ENCODE peak calls at places on chromosomes 12 and 14, in eight cellular contexts. N, X, V, R, D, P, K and F are unnamed samples. For H3K4me1, the result is how much of the 10 kb centered on the place peaks cover.

GRCh38 chr12:53096761-53097160 is 706 bp upstream of the IGFBP6 start:
- DNase-seq in R (no peak), P (no peak), N (no peak), K (no peak), D (no peak), X (no peak), V (no peak), F (no peak)

GRCh38 chr12:54082402-54082892 is 28.8 kb downstream of the HOXC4 start:
- DNase-seq in R (peak), K (no peak), N (no peak), V (no peak), X (peak), D (peak), P (no peak), F (peak)

GRCh38 chr14:78401866-78402265 is 231.7 kb downstream of the NRXN3 start:
- DNase-seq in K (no peak), X (no peak), P (no peak), V (no peak), R (no peak), N (no peak), D (no peak), F (no peak)

GRCh38 chr12:112602150-112602549 is 183.4 kb downstream of the PTPN11 start:
- DNase-seq in N (no peak), V (no peak), R (no peak), D (no peak), K (no peak), P (no peak), X (no peak), F (no peak)

GRCh38 chr12:78719721-78720120 is 144.9 kb upstream of the SYT1 start:
- DNase-seq in R (no peak), N (no peak), X (no peak), D (no peak), P (no peak), V (no peak), K (no peak), F (no peak)

GRCh38 chr12:131894981-131895639 is 688 bp downstream of the ULK1 start:
- DNase-seq in N (peak), R (no peak), K (no peak), D (peak), X (no peak), V (no peak), P (no peak), F (peak)

GRCh38 chr12:38282886-38283285 is 33.7 kb upstream of the ALG10B start:
- DNase-seq in R (no peak), N (no peak), V (no peak), D (no peak), K (no peak), X (no peak), P (peak), F (no peak)

GRCh38 chr12:27478949-27479348 is 32.4 kb downstream of the SMCO2 start:
- DNase-seq in R (no peak), K (no peak), D (no peak), P (no peak), V (no peak), X (no peak), N (peak), F (no peak)

GRCh38 chr14:35215110-35215872 is 76.9 kb upstream of the PSMA6 start:
- DNase-seq in X (no peak), P (peak), D (no peak), V (peak), R (no peak), N (no peak), K (no peak), F (no peak)

GRCh38 chr14:32542507-32542906 is 213.4 kb downstream of the AKAP6 start:
- DNase-seq in R (peak), N (peak), X (no peak), V (no peak), D (no peak), P (no peak), K (no peak), F (no peak)

GRCh38 chr14:73262427-73263183 is 25.3 kb downstream of the PAPLN start:
- DNase-seq in D (no peak), K (no peak), N (no peak), R (no peak), V (no peak), X (no peak), P (no peak), F (no peak)

GRCh38 chr14:42113358-42114070 is 506.8 kb downstream of the LRFN5 start:
- DNase-seq in N (no peak), D (peak), P (no peak), R (peak), X (no peak), K (no peak), V (no peak), F (no peak)

GRCh38 chr14:67228325-67228984 is 12.8 kb upstream of the PALS1 start:
- DNase-seq in V (peak), K (no peak), X (no peak), D (no peak), R (no peak), N (no peak), P (no peak), F (no peak)

GRCh38 chr14:38605193-38606114 is 349.6 kb upstream of the CLEC14A start:
- DNase-seq in N (no peak), V (no peak), P (no peak), K (no peak), D (no peak), R (no peak), X (no peak), F (no peak)

GRCh38 chr12:19624401-19624930 is 185.2 kb downstream of the AEBP2 start:
- DNase-seq in V (no peak), N (no peak), P (no peak), K (no peak), D (no peak), R (no peak), X (no peak), F (no peak)

GRCh38 chr12:57175428-57176138 is 28.2 kb upstream of the LRP1-AS start:
- DNase-seq in N (peak), R (peak), D (no peak), X (peak), P (peak), K (peak), V (peak), F (peak)

GRCh38 chr12:52204095-52204930 is 12.5 kb upstream of the KRT80 start:
- DNase-seq in V (peak), P (no peak), R (no peak), K (no peak), X (no peak), N (no peak), D (peak), F (no peak)

DNA sequence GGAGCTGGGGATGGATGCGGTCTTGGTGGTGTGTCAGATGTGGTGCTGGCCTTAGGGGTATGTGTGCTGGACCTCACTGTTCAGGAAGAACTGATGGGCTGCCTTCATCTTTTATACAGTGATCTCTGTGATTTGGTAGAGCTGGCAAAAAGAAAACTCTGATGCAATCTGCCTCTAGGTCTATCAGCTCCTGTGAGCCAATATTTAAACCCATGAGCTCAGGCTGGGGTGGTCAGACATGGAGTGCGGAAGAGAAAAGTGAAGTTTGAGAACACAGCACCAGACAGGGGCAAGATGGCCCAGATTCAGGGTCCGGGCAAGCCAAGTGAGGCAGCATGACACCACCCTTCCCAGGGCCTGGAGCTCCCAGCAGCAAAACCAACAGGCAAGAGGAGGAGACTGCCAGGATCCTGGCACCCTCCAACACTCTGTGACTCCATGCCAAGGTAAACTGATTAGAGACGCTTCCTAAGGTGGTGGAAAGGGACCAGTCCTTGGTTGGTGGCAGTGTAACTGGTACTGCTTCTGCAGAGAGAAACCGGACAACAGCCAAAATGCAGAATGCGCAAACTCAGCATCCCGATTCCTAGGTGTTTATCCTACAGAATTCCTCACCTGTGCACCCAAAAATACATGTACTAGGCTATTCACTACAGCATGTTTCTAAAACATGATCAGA is 82.3 kb downstream of the CHGA start:
- DNase-seq in D (no peak), K (no peak), P (no peak), R (no peak), X (peak), N (no peak), V (no peak), F (no peak)
- H3K4me1 ChIP-seq in D (under half), K (under half), P (under half), R (half or more), X (under half), N (half or more), V (under half), F (under half)

GRCh38 chr12:96419576-96420254 is 19.5 kb upstream of the CDK17 start:
- DNase-seq in X (no peak), D (no peak), V (no peak), R (no peak), K (no peak), N (no peak), P (no peak), F (no peak)
- TF ChIP-seq POLR2A in X (no peak), D (no peak), V (no peak), R (no peak), K (no peak), N (no peak), P (no peak), F (no peak)

DNA sequence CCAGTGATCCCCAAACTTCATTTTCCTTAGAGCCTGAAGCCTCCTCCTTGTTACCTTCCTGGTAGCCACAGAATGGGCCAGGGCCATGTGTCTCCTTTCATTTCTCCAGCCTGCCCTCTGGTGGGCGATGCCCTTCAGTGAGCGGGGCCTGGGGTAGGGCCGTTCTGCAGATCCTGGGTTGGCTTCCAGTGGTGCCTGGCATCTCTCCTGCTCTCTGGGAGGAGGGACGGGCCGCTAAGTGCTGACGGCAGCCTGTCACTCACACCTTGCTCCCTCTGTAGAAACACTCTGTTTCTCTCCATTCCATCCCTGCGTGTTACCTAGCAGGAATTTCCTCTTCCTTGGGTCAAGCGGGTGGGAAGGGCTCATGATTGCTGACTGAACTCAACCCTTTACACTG is 232.1 kb downstream of the CACNA1C start:
- DNase-seq in X (peak), V (peak), R (peak), D (peak), N (peak), P (peak), K (peak), F (peak)
- H3K4me1 ChIP-seq in X (under half), V (under half), R (under half), D (under half), N (half or more), P (under half), K (under half), F (under half)

GRCh38 chr12:69657376-69658137 is 41.5 kb downstream of the BEST3 start:
- DNase-seq in D (no peak), X (no peak), N (no peak), K (no peak), P (no peak), V (peak), R (no peak), F (no peak)
- TF ChIP-seq POLR2A in D (no peak), X (no peak), N (no peak), K (no peak), P (no peak), V (no peak), R (no peak), F (no peak)